ENCODE peak calls at places on chromosomes 4 and X, in four cellular contexts. I is mucosa of descending colon, O is psoas muscle, A is left lung. X is an unnamed sample. For H3K4me1 and H3K36me3, the result is how much of the 10 kb centered on the place peaks cover.

GRCh38 chr4:70564033-70564432 is 28.0 kb upstream of the AMBN start:
- DNase-seq in O (no peak), I (no peak), A (no peak), X (peak)

GRCh38 chr4:158535130-158535614 is 13.5 kb downstream of the RXFP1 start:
- DNase-seq in A (no peak), I (no peak), O (no peak), X (no peak)

GRCh38 chr4:6340446-6341015 is 70.9 kb downstream of the WFS1 start:
- DNase-seq in A (peak), I (no peak), O (no peak), X (no peak)

GRCh38 chrX:68917799-68918198 is 89.0 kb downstream of the EFNB1 start:
- DNase-seq in O (no peak), I (no peak), A (no peak), X (no peak)

GRCh38 chr4:56906534-56906933 is 1.2 kb upstream of the REST start:
- DNase-seq in A (no peak), I (no peak), O (no peak), X (no peak)

GRCh38 chrX:68146054-68146453 is 287.2 kb downstream of the OPHN1 start:
- DNase-seq in I (no peak), A (no peak), O (no peak), X (no peak)

GRCh38 chr4:73224886-73225285 is 33.7 kb downstream of the ANKRD17 start:
- DNase-seq in I (no peak), O (no peak), A (no peak), X (no peak)

GRCh38 chr4:175419120-175419774 is 392.8 kb downstream of the GPM6A start:
- DNase-seq in A (no peak), O (no peak), I (no peak), X (no peak)

GRCh38 chrX:68511255-68511654 is 12.4 kb downstream of the YIPF6 start:
- DNase-seq in A (no peak), I (peak), O (no peak), X (no peak)

GRCh38 chrX:96987228-96987627 is 103.5 kb downstream of the RPA4 start:
- DNase-seq in A (no peak), O (no peak), I (no peak), X (no peak)

GRCh38 chr4:135434936-135435335 is 1233.3 kb upstream of the PABPC4L start:
- DNase-seq in O (no peak), A (no peak), I (no peak), X (no peak)

GRCh38 chrX:8731579-8732395 is at the start of gene ANOS1:
- DNase-seq in O (peak), A (peak), I (peak), X (peak)

DNA sequence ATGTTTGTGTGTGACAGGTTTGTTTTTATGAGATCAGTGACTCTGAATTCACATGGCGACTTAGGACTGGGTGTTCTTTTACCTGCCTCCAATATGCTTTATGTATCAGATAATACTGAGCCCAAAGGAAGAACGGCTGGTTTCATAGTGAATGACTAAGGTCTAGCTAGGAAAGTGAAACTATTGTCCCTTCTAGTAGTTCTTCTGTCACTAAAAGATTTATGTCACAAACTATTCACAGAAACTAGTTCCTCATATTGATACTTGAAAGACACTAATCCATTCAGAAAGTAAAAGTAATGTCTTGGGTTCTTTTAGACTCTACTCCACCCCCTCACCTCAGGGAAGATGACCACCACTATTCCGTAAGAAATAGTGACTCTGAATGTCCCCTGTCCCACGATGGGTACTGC is 81.7 kb downstream of the EGF start:
- DNase-seq in O (no peak), I (no peak), A (no peak), X (no peak)
- H3K4me1 ChIP-seq in O (under half), I (under half), A (under half), X (under half)

GRCh38 chrX:72408885-72409284 is 103.2 kb upstream of the CITED1 start:
- DNase-seq in O (no peak), I (no peak), A (no peak), X (no peak)
- H3K36me3 ChIP-seq in O (under half), I (under half), A (under half), X (under half)

DNA sequence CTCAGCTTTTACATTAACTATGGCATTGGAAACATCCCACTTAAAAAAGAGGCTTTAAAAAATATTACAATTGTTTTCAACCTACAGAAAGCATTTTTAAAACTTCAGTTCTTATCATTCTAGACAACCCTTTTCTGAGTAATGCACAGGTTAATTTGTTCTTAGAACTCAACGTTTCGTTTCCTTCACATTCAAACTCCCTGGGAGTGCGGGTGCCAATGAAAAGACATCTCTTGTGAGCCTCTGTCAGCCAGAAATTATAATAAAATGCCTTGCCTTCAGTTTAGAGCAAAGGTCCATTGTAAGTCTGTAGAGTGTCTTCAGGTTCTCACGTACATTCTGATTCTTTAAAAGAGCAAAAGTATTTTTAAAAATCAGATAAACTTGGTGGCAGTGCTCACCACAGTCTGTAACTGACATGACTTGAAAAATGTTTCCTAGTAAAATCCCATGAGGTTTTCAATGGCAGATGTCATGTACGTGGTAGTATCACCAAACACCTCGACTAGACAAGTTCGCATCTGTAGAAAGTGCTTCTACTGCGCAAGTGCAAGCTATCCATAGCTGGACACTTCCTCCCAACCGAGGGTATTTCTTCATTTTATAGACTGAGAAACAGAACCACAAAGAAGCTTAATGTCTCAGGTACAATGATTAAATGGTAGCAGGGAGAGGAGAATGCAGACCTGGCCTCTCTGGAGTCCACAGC is 65.8 kb downstream of the HAUS3 start:
- DNase-seq in I (no peak), O (no peak), A (no peak), X (no peak)
- H3K4me3 ChIP-seq in I (no peak), O (no peak), A (no peak), X (no peak)

GRCh38 chr4:54098375-54098774 is 1.6 kb upstream of the GSX2 start:
- DNase-seq in O (no peak), I (no peak), A (no peak), X (no peak)
- H3K4me1 ChIP-seq in O (under half), I (under half), A (under half), X (under half)

DNA sequence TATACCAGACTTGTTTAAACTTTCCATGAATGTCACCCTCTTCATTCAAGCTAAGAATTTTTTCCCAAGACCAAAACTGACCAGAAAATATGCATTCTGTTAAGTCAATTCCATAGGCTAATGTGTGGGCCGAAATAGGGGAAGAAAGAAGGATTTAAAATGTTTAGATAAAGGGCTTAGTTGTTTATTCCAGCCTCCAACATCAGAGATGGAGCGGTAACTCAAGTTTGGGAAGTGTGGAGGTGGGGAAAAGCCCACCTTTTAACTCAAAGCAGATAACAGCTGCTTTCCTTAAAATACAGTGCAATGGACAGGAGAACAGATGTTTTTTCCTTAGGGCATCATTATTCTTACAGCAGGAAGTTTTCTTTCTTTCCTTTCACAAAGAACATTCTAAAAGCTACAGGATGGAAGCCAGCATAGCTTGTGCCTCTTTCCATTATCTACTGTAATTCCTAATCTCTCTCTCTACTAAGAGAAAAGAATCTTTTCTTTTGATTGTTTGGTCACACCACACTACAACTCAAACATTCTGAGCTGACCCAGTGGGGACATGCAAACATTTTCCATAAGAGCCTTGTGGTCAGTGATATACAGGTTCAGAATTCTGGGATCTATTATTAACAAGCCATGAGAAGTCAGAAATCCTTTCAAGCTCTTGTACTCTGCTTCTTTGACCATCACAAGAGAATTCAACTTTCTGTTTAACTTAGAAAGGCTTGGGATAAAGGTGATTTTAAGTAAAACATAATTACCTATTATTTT is 101.6 kb downstream of the PDE5A start:
- DNase-seq in O (no peak), I (no peak), A (no peak), X (no peak)
- H3K36me3 ChIP-seq in O (half or more), I (under half), A (under half), X (under half)

GRCh38 chr4:110612631-110613269 is 10.1 kb downstream of the PITX2 start:
- DNase-seq in A (no peak), I (no peak), O (no peak), X (no peak)

GRCh38 chr4:110613710-110614109 is 9.2 kb downstream of the PITX2 start:
- DNase-seq in O (no peak), I (no peak), A (no peak), X (no peak)

GRCh38 chr4:110614981-110615365 is 7.9 kb downstream of the PITX2 start:
- DNase-seq in A (no peak), O (no peak), I (no peak), X (no peak)

GRCh38 chr4:110615366-110616161 is 7.3 kb downstream of the PITX2 start:
- DNase-seq in O (no peak), A (peak), I (no peak), X (no peak)

DNA sequence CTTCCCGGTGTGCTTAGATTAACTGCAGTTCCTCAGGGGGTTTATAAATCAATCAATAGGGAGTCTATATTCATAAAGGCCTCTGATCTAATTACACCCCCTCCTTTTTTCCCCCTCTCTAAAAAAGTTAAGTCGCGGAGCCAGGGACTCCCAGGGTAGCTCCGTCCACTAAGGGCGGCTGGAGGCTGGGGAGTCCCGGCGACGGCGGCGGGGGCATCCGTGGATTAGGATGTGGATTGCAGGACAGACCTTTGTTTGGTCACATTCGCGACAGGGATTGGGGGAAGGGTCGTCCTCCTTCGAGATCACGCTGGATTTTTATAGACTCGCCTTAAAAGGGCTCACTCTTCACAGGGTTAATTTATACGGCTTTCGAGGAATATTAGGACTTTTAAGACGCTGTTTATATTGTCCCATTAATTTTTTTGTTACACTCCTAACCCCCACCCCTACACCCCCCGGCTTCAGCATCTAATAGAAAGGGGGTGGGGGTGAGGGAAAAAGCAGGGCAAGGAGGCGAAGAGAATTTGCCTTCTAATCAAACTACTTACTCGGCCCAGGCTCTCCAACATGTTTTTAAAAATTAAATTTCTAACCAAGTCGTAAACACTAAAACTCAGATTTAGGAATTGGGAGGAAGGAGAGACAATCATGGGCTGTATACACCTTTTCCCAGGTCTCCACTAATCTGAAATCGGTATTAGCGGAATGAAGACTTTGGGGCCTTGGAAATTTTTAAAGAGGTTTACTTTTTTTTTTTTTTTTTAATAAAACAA is 8.5 kb downstream of the PITX2 start:
- DNase-seq in I (no peak), A (peak), O (no peak), X (no peak)
- H3K4me3 ChIP-seq in I (no peak), A (no peak), O (no peak), X (no peak)

GRCh38 chr4:153495480-153496206 is 29.5 kb downstream of the TMEM131L start:
- DNase-seq in A (no peak), I (no peak), O (no peak), X (no peak)

GRCh38 chr4:153494562-153494961 is 28.4 kb downstream of the TMEM131L start:
- DNase-seq in O (no peak), I (no peak), A (no peak), X (no peak)

GRCh38 chr4:153497988-153498967 is 32.1 kb downstream of the TMEM131L start:
- DNase-seq in O (no peak), I (no peak), A (no peak), X (no peak)

GRCh38 chr4:153499005-153499404 is 32.8 kb downstream of the TMEM131L start:
- DNase-seq in A (no peak), O (no peak), I (no peak), X (no peak)

DNA sequence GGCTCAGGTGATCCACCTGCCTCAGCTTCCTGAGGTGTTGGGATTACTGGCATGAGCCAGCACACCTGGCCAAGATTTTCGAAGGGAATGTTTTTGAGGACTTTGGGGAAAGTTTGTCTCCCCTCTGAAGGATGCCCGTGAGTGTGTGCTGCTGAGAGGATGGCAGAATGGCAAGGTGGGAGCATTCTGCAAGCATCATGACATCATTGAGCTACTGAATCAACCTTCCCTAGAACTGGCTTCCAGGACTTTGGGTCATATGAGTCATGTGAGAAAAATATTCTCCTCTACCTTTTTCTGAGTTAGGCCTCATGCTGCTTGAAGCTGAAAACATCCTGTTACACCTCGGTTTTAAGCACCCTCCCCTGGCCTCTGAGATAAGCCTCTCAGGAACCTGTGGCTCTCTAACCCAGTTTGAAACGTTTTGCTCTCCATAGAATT is 31.0 kb downstream of the TMEM131L start:
- DNase-seq in O (no peak), I (no peak), A (no peak), X (no peak)
- H3K4me1 ChIP-seq in O (half or more), I (under half), A (under half), X (under half)

GRCh38 chr4:16011173-16011572 is 48.2 kb upstream of the FGFBP2 start:
- DNase-seq in A (no peak), O (no peak), I (no peak), X (no peak)
- H3K36me3 ChIP-seq in A (under half), O (under half), I (under half), X (under half)

DNA sequence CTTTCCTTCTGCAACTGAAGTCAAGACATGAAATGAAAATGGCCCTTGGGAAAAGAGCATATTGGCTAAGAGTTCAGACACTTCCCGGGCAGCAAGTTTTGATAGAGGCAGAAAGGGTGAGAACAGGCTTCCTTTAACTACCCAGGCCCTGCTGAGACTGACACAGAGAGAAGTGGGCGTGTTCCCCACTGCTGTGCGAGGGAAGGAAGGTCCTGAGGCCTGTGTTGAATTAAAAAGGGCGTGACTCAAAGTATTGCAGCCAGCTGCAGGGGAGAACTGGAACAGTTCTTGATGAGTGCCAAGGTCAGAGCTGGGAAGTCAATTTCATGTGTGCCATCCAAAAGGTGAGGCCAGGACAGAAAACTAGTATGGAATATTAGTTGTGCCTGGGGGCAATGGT is 34.0 kb upstream of the ADGRG2 start:
- DNase-seq in I (peak), A (no peak), O (no peak), X (no peak)
- H3K4me3 ChIP-seq in I (no peak), A (no peak), O (no peak), X (no peak)

DNA sequence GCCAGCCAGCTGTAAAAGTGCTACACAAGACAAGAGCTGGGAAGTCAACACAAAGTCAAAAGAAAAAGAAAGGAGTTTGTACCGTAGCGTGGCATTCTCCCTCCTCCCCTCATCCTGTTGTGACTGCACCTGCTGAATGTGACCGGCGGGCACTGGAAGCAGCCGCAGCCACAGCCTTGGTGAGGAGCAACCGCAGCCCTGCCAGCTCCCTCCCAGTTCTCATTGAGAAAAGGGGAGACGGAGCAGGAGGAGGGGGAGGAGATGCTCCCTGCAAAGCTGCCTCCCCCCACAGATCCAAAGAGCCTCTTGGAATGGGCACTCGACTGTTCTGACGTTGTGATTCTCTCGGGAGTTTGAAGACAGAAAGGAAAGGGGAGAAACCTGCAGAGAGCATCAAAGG is 429.9 kb downstream of the MAPK10 start:
- DNase-seq in A (peak), I (peak), O (no peak), X (peak)
- H3K4me1 ChIP-seq in A (under half), I (under half), O (under half), X (under half)

X was measured in Caco-2.